ENCODE peak calls at places on chromosomes 6 and 20, in six cellular contexts. Y is gastrocnemius medialis; H is activated CD4-positive, alpha-beta T cell treated with anti-CD3 and anti-CD28 coated beads, Interleukin-2, amount 50 U/mL, for 4 hours; N is germinal center; W is colonic mucosa; B is RCC 7860. K is an unnamed sample.

GRCh38 chr6:81731814-81732213 is 20.7 kb downstream of the TENT5A start:
- DNase-seq in Y (no peak), H (no peak), N (no peak), W (no peak), B (no peak), K (no peak)

GRCh38 chr6:16488813-16489212 is 250.4 kb downstream of the GMPR start:
- DNase-seq in Y (no peak), H (no peak), N (no peak), W (no peak), B (no peak), K (no peak)

GRCh38 chr20:12153616-12154015 is 235.9 kb downstream of the BTBD3 start:
- DNase-seq in Y (no peak), H (no peak), N (no peak), W (no peak), B (no peak), K (no peak)

GRCh38 chr6:71887006-71887743 is 825 bp downstream of the RIMS1 start:
- DNase-seq in Y (no peak), H (no peak), N (no peak), W (no peak), B (no peak), K (no peak)

GRCh38 chr6:115798229-115798628 is 262.5 kb downstream of the FRK start:
- DNase-seq in Y (no peak), H (no peak), N (no peak), W (no peak), B (no peak), K (no peak)

GRCh38 chr20:50230184-50230583 is 39.6 kb downstream of the CEBPB start:
- DNase-seq in Y (no peak), H (no peak), N (no peak), W (no peak), B (no peak), K (no peak)

GRCh38 chr6:39804666-39805065 is 12.5 kb downstream of the DAAM2 start:
- DNase-seq in Y (no peak), H (no peak), N (no peak), W (no peak), B (peak; percentile 38), K (no peak)

GRCh38 chr6:91132461-91132860 is 545.6 kb upstream of the MAP3K7 start:
- DNase-seq in Y (no peak), H (no peak), N (no peak), W (no peak), B (peak; percentile 57), K (no peak)

GRCh38 chr6:52815167-52816092 is 11.8 kb upstream of the GSTA1 start:
- DNase-seq in Y (no peak), H (peak; percentile 24), N (peak; percentile 66), W (peak; percentile 59), B (peak; percentile 33), K (peak; percentile 52)

GRCh38 chr6:152746172-152746553 is 4.4 kb upstream of the VIP start:
- DNase-seq in Y (no peak), H (no peak), N (no peak), W (no peak), B (peak; percentile 87), K (no peak)

GRCh38 chr6:46393161-46393939 is 97.9 kb downstream of the RCAN2 start:
- DNase-seq in Y (no peak), H (no peak), N (no peak), W (no peak), B (no peak), K (no peak)

K was measured in transverse colon.